ENCODE peak calls at places on chromosomes 2 and 18, in four cellular contexts. F, C, P and B are unnamed samples.

GRCh38 chr2:7572460-7572859 is 655.2 kb downstream of the RNF144A start:
- DNase-seq in F (no peak), C (no peak), P (no peak), B (no peak)

GRCh38 chr2:216731465-216731864 is 36.1 kb upstream of the IGFBP5 start:
- DNase-seq in F (no peak), C (no peak), P (no peak), B (no peak)

GRCh38 chr2:231680992-231681852 is 27.1 kb upstream of the PTMA start:
- DNase-seq in F (peak; percentile 88), C (peak; percentile 94), P (peak; percentile 74), B (peak; percentile 72)

GRCh38 chr2:86371482-86372002 is 34.1 kb upstream of the REEP1 start:
- DNase-seq in F (no peak), C (no peak), P (no peak), B (no peak)

GRCh38 chr18:39519741-39520140 is 1954.1 kb upstream of the CELF4 start:
- DNase-seq in F (no peak), C (no peak), P (no peak), B (peak; percentile 6)

GRCh38 chr2:40101076-40101688 is 322.1 kb upstream of the THUMPD2 start:
- DNase-seq in F (no peak), C (no peak), P (peak; percentile 68), B (no peak)

GRCh38 chr2:165796129-165796528 is 2.1 kb upstream of the GALNT3 start:
- DNase-seq in F (no peak), C (no peak), P (no peak), B (no peak)

GRCh38 chr18:60506190-60506589 is 133.6 kb upstream of the MC4R start:
- DNase-seq in F (no peak), C (no peak), P (no peak), B (no peak)

GRCh38 chr2:174522553-174522952 is 35.7 kb upstream of the GPR155 start:
- DNase-seq in F (no peak), C (no peak), P (peak; percentile 44), B (no peak)

GRCh38 chr2:20326163-20326780 is 24.4 kb downstream of the PUM2 start:
- DNase-seq in F (no peak), C (peak; percentile 43), P (peak; percentile 83), B (peak; percentile 71)

GRCh38 chr18:6406075-6406909 is 8.4 kb downstream of the L3MBTL4 start:
- DNase-seq in F (no peak), C (no peak), P (peak; percentile 54), B (peak; percentile 2)

GRCh38 chr18:4455113-4455811 is at the start of gene DLGAP1:
- DNase-seq in F (peak; percentile 86), C (peak; percentile 84), P (peak; percentile 4), B (no peak)

GRCh38 chr2:120508581-120509041 is 162.7 kb downstream of the INHBB start:
- DNase-seq in F (no peak), C (no peak), P (peak; percentile 61), B (peak; percentile 86)
- TF ChIP-seq CTCF in F (no peak), C (no peak), P (peak; percentile 29), B (no peak)

GRCh38 chr2:43212931-43213330 is 13.5 kb downstream of the ZFP36L2 start:
- DNase-seq in F (no peak), C (no peak), P (no peak), B (no peak)

GRCh38 chr2:43212216-43212828 is 14.1 kb downstream of the ZFP36L2 start:
- DNase-seq in F (no peak), C (no peak), P (no peak), B (no peak)

GRCh38 chr2:43216629-43217028 is 9.8 kb downstream of the ZFP36L2 start:
- DNase-seq in F (no peak), C (no peak), P (no peak), B (no peak)

GRCh38 chr2:43215673-43216255 is 10.6 kb downstream of the ZFP36L2 start:
- DNase-seq in F (no peak), C (no peak), P (no peak), B (no peak)

GRCh38 chr2:43214253-43214652 is 12.2 kb downstream of the ZFP36L2 start:
- DNase-seq in F (no peak), C (no peak), P (no peak), B (no peak)
- TF ChIP-seq CTCF in F (peak; percentile 10), C (no peak), P (peak; percentile 15), B (no peak)

DNA sequence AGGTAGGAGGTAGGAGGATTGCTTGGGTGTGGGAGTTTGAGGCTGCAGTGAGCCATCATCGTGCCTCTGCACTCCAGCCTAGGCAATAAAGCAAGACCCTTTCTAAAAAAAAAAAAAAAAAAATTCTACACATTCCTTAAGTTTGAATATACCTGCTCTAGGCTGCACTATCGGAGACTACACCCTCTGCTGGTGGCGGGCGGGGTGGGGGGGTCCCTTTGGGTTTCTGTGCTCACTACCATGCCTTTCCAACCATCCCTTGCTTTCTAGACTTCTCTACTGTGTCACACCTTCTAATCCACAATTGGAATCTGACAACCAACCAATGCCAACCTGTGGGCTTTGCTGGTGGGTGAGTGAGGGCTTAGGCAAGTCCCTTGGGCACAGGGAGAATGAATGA is 34.7 kb upstream of the FAM136A start:
- DNase-seq in F (no peak), C (no peak), P (no peak), B (no peak)
- TF ChIP-seq CTCF in F (peak; percentile 24), C (no peak), P (peak; percentile 21), B (no peak)

GRCh38 chr2:13583609-13584008 is 866.9 kb downstream of the TRIB2 start:
- DNase-seq in F (no peak), C (no peak), P (no peak), B (no peak)

GRCh38 chr2:13578547-13578946 is 861.8 kb downstream of the TRIB2 start:
- DNase-seq in F (no peak), C (no peak), P (no peak), B (no peak)

GRCh38 chr2:13585732-13586131 is 869.0 kb downstream of the TRIB2 start:
- DNase-seq in F (no peak), C (no peak), P (no peak), B (no peak)

GRCh38 chr2:13584020-13584419 is 867.3 kb downstream of the TRIB2 start:
- DNase-seq in F (no peak), C (no peak), P (no peak), B (no peak)

DNA sequence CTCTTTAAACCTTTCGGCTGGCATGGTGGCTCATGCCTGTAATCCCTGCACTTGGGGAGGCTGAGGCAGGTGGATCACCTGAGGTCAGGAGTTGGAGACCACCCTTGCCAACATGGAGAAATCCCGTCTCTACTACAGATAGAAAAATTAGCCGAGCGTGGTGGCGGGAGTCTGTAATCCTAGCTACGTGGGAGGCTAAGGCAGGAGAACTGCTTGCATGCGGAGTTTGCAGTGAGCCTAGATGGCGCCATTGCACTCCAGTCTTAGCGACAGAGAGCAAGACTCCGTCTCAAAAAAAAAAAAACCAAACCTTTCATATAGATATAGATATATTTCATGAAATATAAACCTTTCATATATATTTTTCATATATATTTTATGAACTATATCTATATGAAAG is 864.7 kb downstream of the TRIB2 start:
- DNase-seq in F (no peak), C (peak; percentile 15), P (peak; percentile 5), B (no peak)
- TF ChIP-seq CTCF in F (no peak), C (no peak), P (peak; percentile 21), B (no peak)